ENCODE peak calls at places on chromosomes 3 and 15, in seven cellular contexts. D is AG04450, B is mesenchymal stem cell, E is stomach, G is astrocyte, Q is GM23338, A is substantia nigra. M is an unnamed sample.

GRCh38 chr15:88331291-88331690 is 74.8 kb upstream of the NTRK3 start:
- DNase-seq in D (no peak), B (no peak), E (no peak), G (no peak), Q (peak; percentile 94), A (no peak), M (no peak)

GRCh38 chr3:11465744-11466611 is 177.7 kb downstream of the VGLL4 start:
- DNase-seq in D (no peak), B (peak; percentile 36), E (no peak), G (peak; percentile 95), Q (no peak), A (no peak), M (no peak)

GRCh38 chr3:11764931-11765363 is 81.7 kb downstream of the TAMM41 start:
- DNase-seq in D (peak; percentile 39), B (peak; percentile 65), E (no peak), G (peak; percentile 90), Q (no peak), A (no peak), M (peak; percentile 86)

GRCh38 chr3:139288266-139288821 is 55.5 kb upstream of the MRPS22 start:
- DNase-seq in D (no peak), B (no peak), E (peak; percentile 35), G (no peak), Q (no peak), A (no peak), M (no peak)

GRCh38 chr3:18723426-18723825 is 298.3 kb upstream of the SATB1 start:
- DNase-seq in D (no peak), B (no peak), E (no peak), G (no peak), Q (no peak), A (no peak), M (no peak)

GRCh38 chr3:106610362-106610997 is 741.7 kb upstream of the CBLB start:
- DNase-seq in D (no peak), B (no peak), E (no peak), G (peak; percentile 47), Q (no peak), A (no peak), M (no peak)

GRCh38 chr15:40857601-40858351 is 13.9 kb downstream of the SPINT1 start:
- DNase-seq in D (peak; percentile 30), B (peak; percentile 71), E (peak; percentile 89), G (no peak), Q (peak; percentile 87), A (peak; percentile 48), M (no peak)

GRCh38 chr15:85381850-85382751 is 1.7 kb downstream of the AKAP13 start:
- DNase-seq in D (no peak), B (peak; percentile 74), E (no peak), G (peak; percentile 39), Q (no peak), A (no peak), M (peak; percentile 40)

GRCh38 chr15:91338763-91339162 is 238.7 kb downstream of the SV2B start:
- DNase-seq in D (no peak), B (no peak), E (no peak), G (peak; percentile 32), Q (peak; percentile 67), A (no peak), M (no peak)

GRCh38 chr3:167493240-167493639 is 19.4 kb upstream of the SERPINI2 start:
- DNase-seq in D (no peak), B (no peak), E (no peak), G (no peak), Q (peak; percentile 80), A (no peak), M (no peak)

GRCh38 chr3:45760878-45761711 is 35.2 kb downstream of the SLC6A20 start:
- DNase-seq in D (peak; percentile 55), B (peak; percentile 69), E (peak; percentile 50), G (peak; percentile 49), Q (peak; percentile 85), A (peak; percentile 6), M (peak; percentile 10)

GRCh38 chr15:51926808-51927207 is 44.8 kb downstream of the LEO1 start:
- DNase-seq in D (no peak), B (no peak), E (no peak), G (no peak), Q (no peak), A (no peak), M (no peak)

GRCh38 chr3:194206375-194206774 is 70.4 kb downstream of the HES1 start:
- DNase-seq in D (no peak), B (no peak), E (no peak), G (peak; percentile 65), Q (no peak), A (no peak), M (no peak)

GRCh38 chr15:99115300-99116215 is 10.7 kb downstream of the SYNM start:
- DNase-seq in D (no peak), B (no peak), E (no peak), G (no peak), Q (no peak), A (no peak), M (no peak)

GRCh38 chr3:170163956-170164645 is 17.4 kb downstream of the PHC3 start:
- DNase-seq in D (no peak), B (no peak), E (no peak), G (no peak), Q (no peak), A (no peak), M (no peak)

GRCh38 chr3:72665701-72666443 is 182.4 kb downstream of the SHQ1 start:
- DNase-seq in D (no peak), B (peak; percentile 28), E (peak; percentile 46), G (no peak), Q (peak; percentile 77), A (no peak), M (no peak)

GRCh38 chr15:48144889-48145288 is 24.1 kb downstream of the SLC24A5 start:
- DNase-seq in D (no peak), B (peak; percentile 17), E (no peak), G (peak; percentile 32), Q (no peak), A (no peak), M (no peak)

GRCh38 chr3:133563186-133563591 is 10.3 kb upstream of the CDV3 start:
- DNase-seq in D (no peak), B (peak; percentile 52), E (no peak), G (peak; percentile 38), Q (no peak), A (no peak), M (no peak)

GRCh38 chr15:73856458-73857192 is 16.7 kb upstream of the TBC1D21 start:
- DNase-seq in D (no peak), B (no peak), E (peak; percentile 41), G (no peak), Q (no peak), A (no peak), M (no peak)

GRCh38 chr15:53861792-53862191 is 102.3 kb upstream of the WDR72 start:
- DNase-seq in D (no peak), B (no peak), E (no peak), G (no peak), Q (no peak), A (no peak), M (no peak)

GRCh38 chr15:64246364-64247189 is 83.8 kb upstream of the PPIB start:
- DNase-seq in D (peak; percentile 51), B (peak; percentile 96), E (no peak), G (peak; percentile 94), Q (peak; percentile 34), A (no peak), M (peak; percentile 74)
- H3K27ac ChIP-seq in D (peak overlapping the region; percentile 78), B (peak overlapping the region; percentile 89), E (no peak overlapping the region), G (peak overlapping the region; percentile 93), Q (peak overlapping the region; percentile 53), A (no peak overlapping the region), M (peak overlapping the region; percentile 52)

DNA sequence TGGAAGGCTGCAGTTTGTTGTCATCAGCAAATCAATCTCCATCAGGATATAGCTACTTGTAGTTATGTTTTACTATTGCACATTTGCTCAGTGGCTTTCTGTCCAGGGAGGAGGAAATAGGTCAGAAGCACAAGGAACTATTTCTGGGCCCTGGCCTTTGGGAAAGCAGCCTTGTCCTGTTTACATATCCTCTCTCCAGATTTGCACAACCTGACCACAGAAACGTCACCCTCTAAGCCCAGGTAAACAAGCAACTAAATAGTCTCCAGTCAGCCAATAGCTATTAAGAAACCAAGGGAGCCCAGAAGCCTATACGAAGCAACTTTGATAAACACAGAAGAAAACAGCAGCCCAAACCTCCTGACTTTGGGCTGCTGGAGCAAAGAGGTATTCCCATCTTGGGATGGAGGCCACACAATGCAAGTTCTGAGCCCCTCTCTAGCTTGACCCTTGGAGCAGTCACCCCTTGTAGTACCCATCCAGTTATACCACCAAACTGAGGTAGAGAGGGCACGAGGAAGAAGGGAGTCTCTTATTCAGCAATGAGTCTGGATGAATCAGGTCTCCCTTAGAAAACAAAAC is 2.3 kb upstream of the FEM1B start:
- DNase-seq in D (peak; percentile 68), B (peak; percentile 95), E (peak; percentile 63), G (no peak), Q (no peak), A (no peak), M (peak; percentile 92)
- H3K27ac ChIP-seq in D (peak overlapping the region; percentile 73), B (no peak overlapping the region), E (peak overlapping the region; percentile 99), G (no peak overlapping the region), Q (no peak overlapping the region), A (peak overlapping the region; percentile 99), M (peak overlapping the region; percentile 100)

DNA sequence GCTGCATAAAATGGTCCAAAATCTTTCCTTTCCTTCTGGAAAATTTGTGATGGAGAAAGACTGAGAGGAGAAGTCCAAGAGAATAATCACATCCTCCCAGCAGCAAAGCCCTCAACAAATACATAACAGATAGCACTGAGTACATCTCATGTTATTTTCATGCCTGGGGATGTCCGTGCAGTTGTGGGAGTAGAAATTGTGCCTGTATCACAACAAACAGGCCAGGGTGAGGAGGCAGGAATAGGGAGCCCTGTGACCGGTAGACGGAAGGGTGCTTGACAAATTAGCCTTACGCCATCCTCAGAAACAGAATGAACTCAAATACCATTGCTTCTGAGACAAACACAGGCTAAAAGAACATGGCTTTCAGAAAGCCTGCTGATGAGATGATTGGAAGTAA is 333.2 kb upstream of the UMPS start:
- DNase-seq in D (no peak), B (no peak), E (no peak), G (no peak), Q (no peak), A (no peak), M (no peak)
- H3K27ac ChIP-seq in D (no peak overlapping the region), B (no peak overlapping the region), E (no peak overlapping the region), G (no peak overlapping the region), Q (no peak overlapping the region), A (no peak overlapping the region), M (no peak overlapping the region)

GRCh38 chr3:174332413-174332812 is 526.7 kb upstream of the NAALADL2 start:
- DNase-seq in D (no peak), B (no peak), E (no peak), G (no peak), Q (no peak), A (no peak), M (no peak)

GRCh38 chr3:174331095-174331802 is 527.9 kb upstream of the NAALADL2 start:
- DNase-seq in D (no peak), B (no peak), E (no peak), G (no peak), Q (no peak), A (no peak), M (no peak)

GRCh38 chr3:174333640-174334039 is 525.5 kb upstream of the NAALADL2 start:
- DNase-seq in D (no peak), B (no peak), E (no peak), G (no peak), Q (no peak), A (no peak), M (no peak)

GRCh38 chr3:174329321-174329720 is 529.8 kb upstream of the NAALADL2 start:
- DNase-seq in D (no peak), B (no peak), E (no peak), G (peak; percentile 81), Q (no peak), A (no peak), M (no peak)

DNA sequence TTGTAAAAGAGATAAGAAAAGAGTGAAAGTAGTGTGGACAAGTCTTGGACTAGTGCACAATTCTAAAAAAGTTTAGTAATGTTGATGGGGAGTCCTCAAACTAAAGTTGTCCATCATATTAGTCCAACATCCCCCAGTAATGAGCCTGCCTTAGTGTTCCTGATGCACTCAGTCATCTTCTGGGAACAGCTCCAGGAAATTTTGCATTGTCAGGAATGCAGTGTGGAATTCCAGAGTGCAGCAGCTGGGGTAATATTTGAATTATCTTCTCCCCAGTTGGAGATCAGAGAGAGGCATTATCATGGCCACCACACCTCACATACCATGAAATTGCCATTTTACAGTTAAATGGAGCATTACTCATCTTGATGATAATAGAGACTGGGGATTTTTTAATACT is 528.8 kb upstream of the NAALADL2 start:
- DNase-seq in D (peak; percentile 51), B (peak; percentile 30), E (no peak), G (peak; percentile 93), Q (no peak), A (no peak), M (no peak)
- H3K27ac ChIP-seq in D (no peak overlapping the region), B (peak overlapping the region; percentile 3), E (no peak overlapping the region), G (peak overlapping the region; percentile 51), Q (no peak overlapping the region), A (no peak overlapping the region), M (no peak overlapping the region)

M was measured in epithelial cell of prostate.